ENCODE peak calls at places on chromosomes 16 and 17, in five cellular contexts. W, L, Z, C and G are unnamed samples.
A peak's percentile ranks its signal among the peaks of the same experiment; 100 is the strongest.

GRCh38 chr17:36089888-36090836 is at the start of gene CCL3:
- DNase-seq in Z (no peak), C (no peak), L (no peak), W (peak; percentile 99), G (peak; percentile 27)

GRCh38 chr17:15038656-15039055 is 226.5 kb downstream of the PMP22 start:
- DNase-seq in Z (no peak), L (no peak), C (no peak), W (no peak), G (no peak)

GRCh38 chr17:36721560-36722120 is 120.3 kb downstream of the MRM1 start:
- DNase-seq in C (no peak), L (no peak), Z (no peak), W (no peak), G (no peak)

GRCh38 chr17:49457564-49458535 is 37.2 kb upstream of the NGFR start:
- DNase-seq in C (no peak), L (no peak), W (no peak), Z (no peak), G (no peak)

GRCh38 chr16:48384305-48384981 is 770 bp downstream of the SIAH1 start:
- DNase-seq in W (no peak), L (no peak), Z (peak; percentile 94), C (peak; percentile 66), G (no peak)

GRCh38 chr17:7497636-7498035 is 13.5 kb downstream of the POLR2A start:
- DNase-seq in Z (no peak), L (no peak), W (no peak), C (no peak), G (no peak)

GRCh38 chr17:19386276-19386863 is 620 bp downstream of the MFAP4 start:
- DNase-seq in W (no peak), C (peak; percentile 28), L (no peak), Z (peak; percentile 39), G (peak; percentile 80)

GRCh38 chr17:2181206-2181983 is 122.2 kb downstream of the SMG6 start:
- DNase-seq in L (no peak), Z (no peak), W (no peak), C (peak; percentile 25), G (no peak)

GRCh38 chr17:51056813-51057510 is 63.7 kb downstream of the SPAG9 start:
- DNase-seq in W (no peak), L (peak; percentile 32), C (peak; percentile 80), Z (peak; percentile 49), G (peak; percentile 43)

GRCh38 chr16:9033125-9033830 is 58.2 kb upstream of the HAPSTR1 start:
- DNase-seq in W (no peak), L (peak; percentile 74), C (peak; percentile 97), Z (peak; percentile 57), G (no peak)

GRCh38 chr16:64440421-64440831 is 681.4 kb downstream of the CDH11 start:
- DNase-seq in C (no peak), Z (no peak), W (no peak), L (no peak), G (no peak)

GRCh38 chr16:67881557-67882220 is 3.0 kb upstream of the NRN1L start:
- DNase-seq in C (no peak), L (no peak), W (no peak), Z (no peak), G (no peak)

GRCh38 chr16:75099075-75099667 is 17.4 kb downstream of the LDHD start:
- DNase-seq in L (no peak), W (no peak), C (no peak), Z (peak; percentile 42), G (no peak)

GRCh38 chr16:24670623-24671454 is 58.6 kb upstream of the TNRC6A start:
- DNase-seq in L (no peak), Z (peak; percentile 81), C (peak; percentile 79), W (no peak), G (no peak)

GRCh38 chr16:89357460-89357859 is 132.9 kb downstream of the ANKRD11 start:
- DNase-seq in L (no peak), W (no peak), C (peak; percentile 55), Z (peak; percentile 89), G (peak; percentile 69)

GRCh38 chr16:3712830-3713476 is 4.4 kb downstream of the TRAP1 start:
- DNase-seq in W (no peak), C (peak; percentile 21), Z (no peak), L (no peak), G (no peak)

GRCh38 chr17:28509784-28510183 is 3.6 kb downstream of the FOXN1 start:
- DNase-seq in L (no peak), C (no peak), Z (no peak), W (no peak), G (peak; percentile 49)

GRCh38 chr16:85778873-85779272 is 20.5 kb downstream of the EMC8 start:
- DNase-seq in C (no peak), W (no peak), L (no peak), Z (no peak), G (peak; percentile 84)

GRCh38 chr16:53091508-53092211 is 36.9 kb downstream of the CHD9 start:
- DNase-seq in Z (peak; percentile 76), C (peak; percentile 76), W (peak; percentile 72), L (no peak), G (peak; percentile 79)

DNA sequence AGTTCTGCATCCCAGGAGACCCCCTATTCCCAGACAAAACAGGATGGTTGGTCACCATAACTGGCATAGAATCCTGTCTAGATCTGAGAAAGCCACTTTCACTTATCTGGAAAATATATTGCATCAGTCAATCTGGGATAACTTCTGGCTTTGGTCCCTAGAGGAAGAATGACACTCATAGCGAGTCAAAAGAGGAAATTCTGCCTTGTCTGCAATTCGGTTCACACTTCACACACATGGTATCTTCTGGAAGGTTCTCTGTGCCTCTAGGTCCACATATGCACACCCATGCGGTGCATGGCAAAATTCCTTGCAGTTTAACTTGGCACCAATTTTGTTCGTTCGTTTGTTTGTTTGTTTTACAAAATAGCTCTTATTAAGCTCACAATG is 49.2 kb upstream of the WSCD1 start:
- DNase-seq in W (no peak), Z (no peak), L (no peak), C (no peak), G (no peak)
- TF ChIP-seq REST in W (no peak), Z (no peak), L (no peak), C (no peak), G (no peak)

GRCh38 chr17:37744961-37745800 is at the start of gene HNF1B:
- DNase-seq in Z (no peak), L (no peak), W (no peak), C (peak; percentile 83), G (no peak)
- H3K4me3 ChIP-seq in Z (no peak within 1 kb of the TSS), L (peak within 1 kb of the TSS; percentile 54), W (peak within 1 kb of the TSS; percentile 38), C (peak within 1 kb of the TSS; percentile 78), G (no peak within 1 kb of the TSS)

DNA sequence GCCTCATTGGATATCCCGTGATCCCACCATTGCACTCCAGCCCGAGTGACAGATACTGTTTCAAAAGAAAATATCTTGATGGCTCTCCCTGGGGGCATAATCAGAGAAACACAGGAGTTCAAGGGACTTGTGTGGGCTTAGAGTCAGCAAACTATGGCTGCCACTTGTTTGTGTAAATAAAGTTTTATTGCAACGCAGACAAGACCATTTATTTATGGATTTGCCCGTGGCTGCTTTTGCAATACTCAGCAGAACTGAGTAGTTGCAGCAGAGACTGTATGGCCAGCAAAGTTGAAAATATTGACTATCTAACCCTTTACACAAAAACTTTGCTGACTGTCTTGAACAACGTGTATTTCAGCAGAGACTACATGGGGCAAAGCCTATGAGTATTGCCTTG is 75.5 kb upstream of the GPRC5B start:
- DNase-seq in C (no peak), Z (no peak), L (no peak), W (no peak), G (no peak)
- H3K27me3 ChIP-seq in C (no peaks in the 10 kb centered on the region), Z (no peaks in the 10 kb centered on the region), L (peaks cover 29% of the 10 kb centered on the region), W (no peaks in the 10 kb centered on the region), G (no peaks in the 10 kb centered on the region)

DNA sequence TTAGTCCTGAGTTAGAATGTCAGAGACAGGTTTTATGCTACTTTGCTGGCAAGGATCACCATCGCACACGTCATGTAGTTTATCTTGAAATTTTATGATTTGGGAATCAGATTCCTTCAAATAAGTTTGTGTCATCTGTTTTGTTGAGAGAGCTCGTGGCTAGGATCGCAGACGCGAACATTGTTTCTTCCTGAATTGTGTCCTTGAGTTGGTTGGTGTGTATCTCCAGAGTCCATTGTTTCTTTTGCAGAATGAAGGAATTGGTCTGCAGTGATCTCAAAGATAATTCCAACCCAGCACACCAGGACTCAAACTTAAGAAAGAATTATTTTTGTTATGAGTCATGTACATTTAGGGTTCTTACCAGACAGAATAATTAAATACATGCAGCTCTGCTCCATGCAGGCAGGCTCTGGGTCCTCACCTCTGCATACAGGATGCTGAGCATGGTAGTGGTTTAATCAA is 51.6 kb downstream of the PRKCA start:
- DNase-seq in C (no peak), W (no peak), L (no peak), Z (no peak), G (no peak)
- TF ChIP-seq REST in C (no peak), W (no peak), L (no peak), Z (no peak), G (no peak)

GRCh38 chr17:13558588-13558987 is 43.1 kb downstream of the HS3ST3A1 start:
- DNase-seq in Z (no peak), L (no peak), W (no peak), C (no peak), G (no peak)

GRCh38 chr17:13560935-13561334 is 40.8 kb downstream of the HS3ST3A1 start:
- DNase-seq in W (no peak), L (no peak), C (no peak), Z (no peak), G (no peak)

GRCh38 chr17:13561606-13562270 is 40.0 kb downstream of the HS3ST3A1 start:
- DNase-seq in W (no peak), C (no peak), Z (no peak), L (no peak), G (no peak)

GRCh38 chr17:13563916-13564315 is 37.8 kb downstream of the HS3ST3A1 start:
- DNase-seq in W (no peak), Z (no peak), L (no peak), C (no peak), G (no peak)

DNA sequence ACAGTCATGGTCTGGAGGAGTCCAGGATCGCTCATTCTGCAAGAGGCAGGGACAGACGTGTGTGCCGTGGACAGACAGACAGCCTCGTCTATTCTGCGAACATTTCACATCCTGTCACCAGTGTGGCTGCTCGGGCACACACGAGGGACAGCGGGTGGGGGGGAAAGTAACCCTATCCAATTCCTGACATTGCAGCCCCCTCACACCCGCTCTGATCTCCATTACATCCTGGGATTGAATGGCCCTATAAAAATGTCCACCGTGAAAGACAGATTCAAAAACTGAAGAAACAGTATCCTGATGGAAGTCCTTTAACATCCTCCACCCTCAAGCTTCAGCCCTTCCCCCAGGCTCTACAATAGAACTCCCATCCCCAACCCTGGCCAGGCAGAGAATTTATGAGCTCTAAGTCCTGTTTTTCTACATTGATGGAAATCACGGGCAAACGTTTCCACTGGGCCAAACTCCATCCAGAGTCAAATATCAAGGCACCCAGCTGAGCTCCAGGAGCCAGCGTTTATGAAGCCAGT is 39.4 kb downstream of the HS3ST3A1 start:
- DNase-seq in Z (no peak), L (no peak), C (no peak), W (no peak), G (no peak)
- H3K4me3 ChIP-seq in Z (no peak overlapping the region), L (no peak overlapping the region), C (no peak overlapping the region), W (no peak overlapping the region), G (no peak overlapping the region)